ENCODE peak calls at places on chromosome 18, in five cellular contexts. G, Z, R, T and M are unnamed samples.

GRCh38 chr18:47490882-47491281 is 239.4 kb upstream of the SKOR2 start:
- DNase-seq in G (no peak), T (no peak), Z (no peak), R (no peak), M (no peak)

GRCh38 chr18:9708057-9708881 is at the start of gene RAB31:
- DNase-seq in R (peak), G (peak), Z (no peak), T (peak), M (peak)

GRCh38 chr18:7206231-7206630 is 24.7 kb upstream of the LRRC30 start:
- DNase-seq in G (no peak), R (no peak), Z (no peak), T (no peak), M (no peak)

GRCh38 chr18:64271264-64271663 is 122.4 kb upstream of the LINC00305 start:
- DNase-seq in Z (no peak), G (no peak), T (no peak), R (no peak), M (no peak)

GRCh38 chr18:21831413-21831831 is 90.8 kb downstream of the MIB1 start:
- DNase-seq in R (no peak), T (peak), G (no peak), Z (no peak), M (peak)

GRCh38 chr18:11005528-11005927 is 143.8 kb downstream of the PIEZO2 start:
- DNase-seq in R (no peak), T (no peak), G (no peak), Z (peak), M (no peak)

GRCh38 chr18:21243041-21243431 is 1.0 kb downstream of the GREB1L start:
- DNase-seq in T (no peak), G (no peak), Z (no peak), R (no peak), M (no peak)

GRCh38 chr18:78860117-78860516 is 119.5 kb upstream of the SALL3 start:
- DNase-seq in Z (no peak), R (no peak), T (no peak), G (no peak), M (no peak)

GRCh38 chr18:51188024-51188701 is 9.3 kb downstream of the MEX3C start:
- DNase-seq in R (no peak), T (no peak), Z (no peak), G (no peak), M (no peak)

GRCh38 chr18:45282101-45282812 is 333.0 kb upstream of the SLC14A2 start:
- DNase-seq in Z (no peak), T (no peak), R (no peak), G (no peak), M (no peak)

GRCh38 chr18:78638889-78639596 is 340.6 kb upstream of the SALL3 start:
- DNase-seq in T (peak), R (no peak), Z (no peak), G (no peak), M (no peak)

GRCh38 chr18:5413447-5413846 is 117.9 kb upstream of the ZBTB14 start:
- DNase-seq in G (no peak), T (no peak), R (no peak), Z (no peak), M (no peak)

GRCh38 chr18:32373995-32374394 is 96.7 kb downstream of the GAREM1 start:
- DNase-seq in R (no peak), Z (no peak), T (no peak), G (peak), M (no peak)

GRCh38 chr18:47883771-47884413 is 46.6 kb downstream of the SMAD2 start:
- DNase-seq in T (no peak), R (no peak), G (no peak), Z (no peak), M (no peak)

GRCh38 chr18:63233334-63233733 is 86.2 kb downstream of the BCL2 start:
- DNase-seq in T (no peak), R (no peak), Z (no peak), G (no peak), M (no peak)

GRCh38 chr18:22691988-22692710 is 241.0 kb upstream of the RBBP8 start:
- DNase-seq in R (no peak), Z (no peak), G (no peak), T (no peak), M (no peak)

GRCh38 chr18:22470141-22470510 is 52.4 kb upstream of the CTAGE1 start:
- DNase-seq in T (no peak), Z (no peak), R (no peak), G (no peak), M (no peak)

DNA sequence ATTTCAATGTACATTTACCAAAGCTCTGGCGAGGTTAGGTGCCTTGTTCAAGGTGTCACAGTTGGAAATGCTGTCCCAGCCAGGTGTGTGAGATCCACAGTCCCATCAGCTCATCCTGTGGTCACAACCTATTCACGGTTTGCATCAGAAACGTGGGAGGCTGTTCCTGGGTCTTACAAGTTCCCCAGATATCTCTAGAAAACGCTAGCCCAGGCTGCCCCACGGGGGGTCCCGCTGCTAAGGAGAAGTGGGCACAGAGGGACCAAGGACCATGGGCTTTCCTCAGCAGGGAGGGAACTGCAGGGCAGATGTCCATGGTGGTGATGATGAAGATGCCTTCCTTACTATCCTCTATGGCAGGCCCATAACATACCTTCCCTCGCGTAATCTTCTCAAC is 658 bp downstream of the FECH start:
- DNase-seq in Z (no peak), G (no peak), T (no peak), R (no peak), M (no peak)
- H3K27ac ChIP-seq in Z (peak), G (peak), T (peak), R (peak), M (peak)

GRCh38 chr18:53909668-53910067 is 314.8 kb downstream of the MBD2 start:
- DNase-seq in G (no peak), R (no peak), T (no peak), Z (peak), M (no peak)
- TF ChIP-seq CTCF in G (no peak), R (peak), T (no peak), Z (peak), M (no peak)

DNA sequence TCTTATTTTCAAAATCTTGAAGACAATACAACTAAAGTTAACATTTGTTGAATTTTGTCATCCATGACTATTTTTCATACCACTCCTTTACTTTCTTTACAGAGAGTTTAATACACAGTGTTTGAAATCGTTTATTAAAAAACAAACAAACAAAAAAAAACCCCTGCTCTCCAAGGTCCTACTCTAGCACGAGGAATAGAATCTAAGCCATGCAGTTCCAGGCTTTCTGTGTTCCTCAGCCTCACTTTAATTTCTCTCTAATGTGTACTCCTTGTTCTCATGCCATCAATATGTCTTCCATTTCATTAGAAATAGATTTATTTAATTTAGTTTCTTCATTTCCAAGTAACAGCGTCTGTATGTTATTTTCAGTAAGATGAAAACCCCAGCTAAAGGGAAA is 381.2 kb upstream of the MC4R start:
- DNase-seq in T (no peak), Z (no peak), G (no peak), R (no peak), M (no peak)
- H3K4me3 ChIP-seq in T (no peak), Z (no peak), G (no peak), R (no peak), M (no peak)

GRCh38 chr18:26634631-26635030 is 86.3 kb upstream of the KCTD1 start:
- DNase-seq in T (no peak), R (no peak), G (no peak), Z (no peak), M (no peak)
- H3K27ac ChIP-seq in T (no peak), R (no peak), G (no peak), Z (no peak), M (no peak)